ENCODE peak calls at places on chromosomes 13 and 19, in five cellular contexts. H is breast epithelium, M is GM23338, Y is suprapubic skin, K is H1. J is an unnamed sample.

GRCh38 chr13:87498681-87499080 is 172.5 kb upstream of the SLITRK5 start:
- DNase-seq in K (no peak), M (peak), H (no peak), Y (no peak), J (no peak)

GRCh38 chr19:18265611-18265981 is 8.7 kb downstream of the IQCN start:
- DNase-seq in H (no peak), M (no peak), K (no peak), Y (no peak), J (no peak)

GRCh38 chr13:88257706-88258105 is 586.5 kb downstream of the SLITRK5 start:
- DNase-seq in K (no peak), H (no peak), Y (no peak), M (no peak), J (no peak)

GRCh38 chr19:15015946-15016542 is 33.2 kb upstream of the CASP14 start:
- DNase-seq in Y (no peak), M (peak), H (no peak), K (no peak), J (no peak)

GRCh38 chr13:89150362-89150761 is 1479.2 kb downstream of the SLITRK5 start:
- DNase-seq in H (no peak), K (no peak), M (no peak), Y (no peak), J (no peak)

GRCh38 chr19:31535691-31536460 is 186.6 kb upstream of the TSHZ3 start:
- DNase-seq in K (no peak), H (no peak), Y (no peak), M (no peak), J (no peak)

GRCh38 chr13:103188688-103189326 is 122.6 kb upstream of the SLC10A2 start:
- DNase-seq in Y (no peak), M (peak), H (no peak), K (no peak), J (no peak)

GRCh38 chr19:42270346-42271044 is 1.4 kb downstream of the CIC start:
- DNase-seq in K (no peak), Y (peak), H (no peak), M (no peak), J (no peak)

GRCh38 chr13:64397699-64398098 is 2832.4 kb downstream of the PCDH9 start:
- DNase-seq in M (no peak), Y (no peak), K (no peak), H (no peak), J (no peak)

GRCh38 chr19:38529610-38530009 is 88.1 kb downstream of the MAP4K1 start:
- DNase-seq in Y (no peak), M (no peak), H (no peak), K (no peak), J (no peak)

GRCh38 chr13:30371649-30372265 is 50.5 kb upstream of the UBE2L5 start:
- DNase-seq in Y (no peak), K (no peak), H (no peak), M (no peak), J (no peak)

GRCh38 chr19:50371914-50372475 is 4.3 kb upstream of the NR1H2 start:
- DNase-seq in K (no peak), Y (no peak), M (no peak), H (no peak), J (no peak)

GRCh38 chr19:46925548-46925950 is 64.8 kb downstream of the ARHGAP35 start:
- DNase-seq in M (no peak), K (no peak), H (no peak), Y (no peak), J (no peak)

GRCh38 chr13:44801990-44802389 is 187.3 kb downstream of the NUFIP1 start:
- DNase-seq in M (no peak), Y (no peak), H (no peak), K (no peak), J (no peak)

GRCh38 chr19:47762615-47763308 is 15.7 kb upstream of the SELENOW start:
- DNase-seq in M (peak), K (no peak), Y (no peak), H (no peak), J (no peak)

GRCh38 chr13:42883771-42884170 is 102.4 kb downstream of the FAM216B start:
- DNase-seq in Y (no peak), H (no peak), M (no peak), K (no peak), J (no peak)

GRCh38 chr13:20391597-20392452 is 133.8 kb downstream of the CRYL1 start:
- DNase-seq in M (peak), H (no peak), K (no peak), Y (no peak), J (no peak)

GRCh38 chr13:113978741-113979481 is 5.0 kb upstream of the C13orf46 start:
- DNase-seq in M (no peak), H (no peak), K (no peak), Y (peak), J (no peak)

GRCh38 chr19:54077334-54077733 is 3.8 kb downstream of the TARM1 start:
- DNase-seq in H (no peak), K (no peak), Y (no peak), M (no peak), J (no peak)

GRCh38 chr19:47881757-47882156 is 4.4 kb downstream of the SULT2A1 start:
- DNase-seq in Y (peak), H (no peak), K (no peak), M (peak), J (no peak)

GRCh38 chr13:106532111-106532929 is 3.1 kb downstream of the EFNB2 start:
- DNase-seq in M (no peak), K (no peak), H (no peak), Y (no peak), J (no peak)

GRCh38 chr13:100176781-100177389 is 88.0 kb downstream of the PCCA start:
- DNase-seq in Y (no peak), K (no peak), H (no peak), M (no peak), J (no peak)

GRCh38 chr19:50406156-50406820 is 12.4 kb upstream of the SPIB start:
- DNase-seq in M (no peak), Y (peak), H (no peak), K (no peak), J (no peak)

GRCh38 chr13:97430296-97430695 is 3.7 kb upstream of the RAP2A start:
- DNase-seq in Y (no peak), K (no peak), M (no peak), H (no peak), J (no peak)

GRCh38 chr19:23542562-23542961 is 144.4 kb downstream of the ZNF675 start:
- DNase-seq in M (no peak), K (no peak), Y (no peak), H (no peak), J (no peak)

GRCh38 chr13:109835321-109835720 is 48.9 kb upstream of the IRS2 start:
- DNase-seq in M (no peak), H (no peak), Y (no peak), K (no peak), J (no peak)

GRCh38 chr19:2326699-2327360 is 1.6 kb downstream of the LSM7 start:
- DNase-seq in Y (no peak), M (no peak), K (no peak), H (no peak), J (no peak)
- H3K4me3 ChIP-seq in Y (peak), M (no peak), K (no peak), H (no peak), J (peak)

GRCh38 chr19:7295912-7296486 is 1.8 kb upstream of the INSR start:
- DNase-seq in H (no peak), Y (no peak), K (no peak), M (no peak), J (no peak)

GRCh38 chr19:7292950-7293794 is 1.0 kb downstream of the INSR start:
- DNase-seq in Y (peak), H (peak), K (no peak), M (peak), J (no peak)

GRCh38 chr19:7294571-7295212 is 478 bp upstream of the INSR start:
- DNase-seq in K (no peak), H (peak), Y (peak), M (peak), J (no peak)

GRCh38 chr19:7292352-7292949 is 1.8 kb downstream of the INSR start:
- DNase-seq in Y (no peak), K (no peak), H (no peak), M (peak), J (no peak)

GRCh38 chr19:7293795-7294570 is at the start of gene INSR:
- DNase-seq in H (peak), M (peak), K (peak), Y (peak), J (no peak)
- TF ChIP-seq POLR2AphosphoS5 in H (peak), M (peak), K (no peak), Y (no peak), J (no peak)

GRCh38 chr13:40013554-40013953 is 358.1 kb downstream of the COG6 start:
- DNase-seq in H (no peak), K (no peak), M (no peak), Y (no peak), J (no peak)

GRCh38 chr13:40017662-40018262 is 362.3 kb downstream of the COG6 start:
- DNase-seq in M (peak), H (no peak), Y (no peak), K (no peak), J (no peak)

DNA sequence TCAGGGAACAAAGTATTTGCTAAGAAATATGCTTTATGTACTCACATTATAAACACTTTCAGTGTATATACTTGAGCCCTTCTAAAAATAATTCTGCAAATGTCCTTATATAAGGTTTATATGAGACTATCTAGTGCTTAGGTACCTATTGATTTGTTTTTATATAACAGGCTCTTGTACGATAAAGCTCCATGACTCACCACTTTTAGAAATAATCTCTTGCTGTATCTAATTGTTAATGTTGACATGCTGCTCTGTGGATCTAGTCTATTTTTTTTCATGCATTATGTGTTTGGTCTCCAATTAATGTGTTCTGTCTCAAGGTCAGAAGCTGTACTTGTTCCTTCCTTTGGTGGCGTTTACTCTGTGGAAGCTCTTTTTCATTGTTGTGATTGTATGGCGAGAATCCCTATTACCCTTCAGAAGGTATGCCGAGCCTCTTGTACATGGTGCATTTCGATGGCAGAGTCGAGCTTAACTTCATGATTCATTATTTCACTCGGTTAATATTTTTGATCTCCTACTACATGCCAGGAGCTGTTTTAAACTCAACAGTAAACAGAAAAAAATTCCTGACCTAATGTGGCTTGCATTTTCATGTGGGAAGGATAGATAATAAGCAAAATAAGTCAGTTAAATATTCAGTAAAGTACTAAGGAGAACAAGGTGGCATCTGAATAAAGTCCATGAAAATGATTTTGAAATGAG is 361.6 kb downstream of the COG6 start:
- DNase-seq in Y (no peak), H (no peak), M (no peak), K (no peak), J (no peak)
- TF ChIP-seq CTCF in Y (no peak), H (no peak), M (no peak), K (no peak), J (no peak)

GRCh38 chr19:29945017-29945416 is 3.0 kb downstream of the URI1 start:
- DNase-seq in K (no peak), M (no peak), Y (no peak), H (no peak), J (no peak)
- H3K4me3 ChIP-seq in K (no peak), M (no peak), Y (peak), H (no peak), J (no peak)

GRCh38 chr19:5698635-5699422 is 8.7 kb downstream of the RPL36 start:
- DNase-seq in K (no peak), H (no peak), M (peak), Y (no peak), J (no peak)
- TF ChIP-seq POLR2AphosphoS5 in K (peak), H (no peak), M (no peak), Y (no peak), J (no peak)

DNA sequence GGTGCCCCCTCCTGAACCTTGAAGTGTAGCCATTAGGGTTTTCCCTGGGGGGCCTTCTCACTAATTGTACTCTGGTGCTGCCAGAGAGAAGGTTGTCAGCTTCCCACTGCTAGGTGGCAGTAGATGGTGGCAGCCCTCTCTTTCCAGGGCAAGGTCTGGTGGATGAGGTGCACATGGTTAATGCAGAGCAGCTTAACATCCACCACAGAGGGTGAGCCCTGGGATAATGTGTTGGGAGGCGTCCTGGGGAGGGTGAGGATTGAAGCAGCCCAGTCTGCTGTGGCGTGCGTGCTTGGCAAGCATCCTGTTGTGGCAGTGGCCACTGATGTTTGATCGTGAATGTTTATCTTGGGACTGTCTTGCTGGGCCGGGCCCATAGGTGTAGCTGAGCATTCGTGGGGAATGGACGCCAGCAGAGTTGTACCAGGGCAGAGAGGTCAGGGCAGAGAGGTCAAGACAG is 5.8 kb downstream of the EGLN2 start:
- DNase-seq in M (no peak), Y (no peak), H (no peak), K (no peak), J (no peak)
- TF ChIP-seq CTCF in M (no peak), Y (no peak), H (no peak), K (no peak), J (peak)

DNA sequence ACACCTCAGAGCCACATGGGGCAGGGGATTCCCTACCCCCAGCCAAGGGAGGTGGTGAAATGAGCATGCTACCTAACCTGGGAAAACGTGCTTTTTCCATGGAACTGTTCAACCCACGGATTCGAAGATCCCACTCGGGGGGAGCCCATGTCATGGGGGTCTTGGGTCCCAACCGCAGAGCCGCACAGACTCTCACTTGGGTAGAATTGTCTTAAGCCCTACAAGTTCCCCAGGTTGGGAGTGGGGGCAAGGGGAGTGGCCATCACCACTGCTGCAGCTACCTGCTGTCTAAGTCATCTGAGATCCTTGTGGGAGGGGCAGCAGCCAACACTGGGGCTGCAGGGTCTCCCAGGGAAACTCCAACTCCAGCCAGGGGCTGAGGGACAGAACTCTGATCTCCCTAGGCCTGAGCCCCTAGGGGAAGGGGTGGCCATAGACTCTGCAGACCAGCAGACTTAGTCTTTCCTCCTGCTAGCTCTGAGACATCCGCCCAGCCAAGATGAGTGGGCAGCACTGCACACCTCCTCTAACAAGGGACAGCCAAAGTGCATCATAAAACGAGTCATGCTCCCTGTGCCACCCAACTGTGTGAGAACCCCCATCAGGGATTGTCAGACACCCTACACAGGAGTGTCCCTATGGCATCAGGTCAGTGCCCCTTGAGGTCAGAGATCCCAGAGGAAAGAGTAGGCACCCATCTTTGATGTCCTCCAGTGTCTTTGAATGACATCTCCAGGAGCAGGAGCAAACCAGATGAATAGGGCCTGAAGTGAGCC is 610.4 kb upstream of the SLITRK6 start:
- DNase-seq in M (no peak), K (no peak), H (no peak), Y (no peak), J (no peak)
- H3K4me3 ChIP-seq in M (no peak), K (no peak), H (no peak), Y (no peak), J (no peak)

DNA sequence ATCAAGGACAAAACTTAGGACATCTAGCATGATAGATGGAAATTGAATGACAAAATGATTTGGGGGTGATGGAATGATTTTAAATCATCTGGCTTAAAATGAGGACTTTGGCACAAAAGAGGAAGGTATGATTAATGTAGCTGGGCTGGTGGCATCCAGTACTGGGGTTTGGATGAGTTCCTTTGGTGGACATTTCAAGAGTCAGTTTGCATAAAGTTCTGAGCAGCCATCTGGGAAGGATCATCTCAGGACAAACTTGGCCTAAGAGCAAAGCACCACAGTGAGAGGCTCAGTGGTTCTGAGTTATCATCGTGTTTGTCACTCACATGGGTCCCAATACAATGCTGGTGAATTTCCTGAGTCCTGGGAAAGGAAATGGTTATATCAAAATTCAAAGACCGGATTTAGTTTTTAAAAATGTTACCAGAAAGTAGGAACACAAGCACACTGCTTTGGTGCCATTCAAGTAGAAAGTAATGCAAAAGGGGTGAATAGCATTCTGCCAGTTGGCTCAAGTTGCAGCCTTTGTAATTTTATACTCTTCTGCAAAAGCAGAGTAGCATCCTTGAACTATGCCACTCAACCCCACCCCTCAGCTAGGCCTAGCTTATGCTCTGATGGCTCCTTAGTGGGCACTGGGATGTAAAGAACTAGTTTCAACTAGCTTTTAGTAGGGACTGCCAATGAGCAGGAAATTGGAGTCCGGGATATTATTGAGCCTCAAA is 219.0 kb downstream of the COG6 start:
- DNase-seq in M (no peak), K (no peak), Y (no peak), H (no peak), J (no peak)
- TF ChIP-seq POLR2AphosphoS5 in M (no peak), K (no peak), Y (no peak), H (no peak), J (no peak)

J was measured in Panc1.